ENCODE peak calls at places on chromosomes 7 and 10, in seven cellular contexts. Y is ovary, L is adrenal gland, K is transverse colon, Z is uterus, X is NB4, F is IMR-90. W is an unnamed sample.

GRCh38 chr10:21498977-21499376 is 26.5 kb downstream of the SKIDA1 start:
- DNase-seq in L (no peak), Z (no peak), K (no peak), F (no peak), X (no peak), Y (no peak), W (no peak)

GRCh38 chr7:3043544-3044395 is at the start of gene CARD11:
- DNase-seq in L (no peak), Y (no peak), K (peak), Z (no peak), X (no peak), F (no peak), W (no peak)

GRCh38 chr10:97399843-97400545 is 1.1 kb downstream of the RRP12 start:
- DNase-seq in X (peak), Z (no peak), L (peak), Y (no peak), F (peak), K (peak), W (peak)

GRCh38 chr10:51689536-51689935 is 9.9 kb downstream of the CSTF2T start:
- DNase-seq in Y (no peak), K (no peak), X (no peak), L (no peak), F (no peak), Z (no peak), W (no peak)

GRCh38 chr10:77680811-77681210 is 43.2 kb upstream of the KCNMA1 start:
- DNase-seq in L (no peak), Y (no peak), X (no peak), K (no peak), Z (no peak), F (no peak), W (no peak)

GRCh38 chr10:6815346-6815745 is 235.3 kb upstream of the PRKCQ start:
- DNase-seq in F (no peak), K (no peak), Z (no peak), Y (no peak), L (no peak), X (no peak), W (no peak)

GRCh38 chr10:99828464-99828863 is 46.0 kb downstream of the ABCC2 start:
- DNase-seq in X (no peak), L (no peak), Y (no peak), K (no peak), F (no peak), Z (no peak), W (no peak)

GRCh38 chr7:93165447-93165846 is 17.3 kb upstream of the SAMD9L start:
- DNase-seq in Z (no peak), F (peak), K (no peak), Y (no peak), X (no peak), L (no peak), W (no peak)

GRCh38 chr7:4115442-4115841 is 566.7 kb upstream of the FOXK1 start:
- DNase-seq in F (no peak), X (no peak), K (no peak), Y (no peak), L (no peak), Z (no peak), W (no peak)

GRCh38 chr10:29600067-29600466 is 34.7 kb downstream of the SVIL start:
- DNase-seq in Z (no peak), L (no peak), Y (no peak), X (no peak), K (no peak), F (peak), W (no peak)

GRCh38 chr10:123135415-123136141 is at the start of gene HMX3:
- DNase-seq in X (peak), K (no peak), L (no peak), Z (no peak), F (peak), Y (no peak), W (no peak)

GRCh38 chr10:37856881-37857286 is 526 bp downstream of the ZNF248 start:
- DNase-seq in F (no peak), Y (no peak), X (no peak), Z (no peak), K (peak), L (peak), W (peak)

GRCh38 chr10:95818663-95819062 is 62.7 kb downstream of the ENTPD1 start:
- DNase-seq in Y (no peak), Z (no peak), K (no peak), X (no peak), F (peak), L (no peak), W (no peak)

GRCh38 chr7:78149787-78150186 is 351.2 kb downstream of the PHTF2 start:
- DNase-seq in K (no peak), Y (no peak), X (no peak), Z (no peak), L (peak), F (peak), W (no peak)

GRCh38 chr7:117248810-117249209 is 74.0 kb downstream of the WNT2 start:
- DNase-seq in F (peak), X (no peak), K (no peak), L (no peak), Z (no peak), Y (no peak), W (no peak)

GRCh38 chr7:73517241-73517995 is 4.7 kb downstream of the BAZ1B start:
- DNase-seq in K (peak), L (no peak), Z (no peak), Y (no peak), F (no peak), X (no peak), W (no peak)
- H3K4me3 ChIP-seq in K (no peak), L (no peak), Z (no peak), Y (no peak), F (no peak), X (peak), W (no peak)

DNA sequence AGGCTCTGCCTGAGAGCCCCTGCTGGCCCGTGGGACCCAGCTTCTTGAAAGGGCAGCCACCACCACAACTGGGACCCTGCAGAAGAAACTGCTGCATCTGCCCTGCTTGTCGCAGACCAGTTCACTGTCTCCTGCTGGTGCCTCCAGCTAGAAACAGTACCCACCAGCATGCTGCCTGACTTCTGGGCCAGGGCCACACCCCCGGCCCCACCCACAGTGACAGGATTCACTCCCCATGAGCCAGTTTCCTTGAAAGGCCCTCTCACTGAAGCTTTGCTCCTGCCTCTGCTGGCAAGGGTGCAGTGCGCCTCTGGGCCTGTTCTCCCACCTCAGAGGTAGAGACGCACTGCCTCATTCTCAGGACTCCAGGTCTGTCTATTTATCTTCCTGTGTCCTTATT is 32.4 kb downstream of the ANXA11 start:
- DNase-seq in Z (no peak), Y (no peak), X (no peak), F (no peak), K (peak), L (no peak), W (no peak)
- TF ChIP-seq POLR2A in Z (no peak), Y (no peak), X (no peak), F (no peak), K (no peak), L (no peak), W (no peak)

GRCh38 chr7:1042161-1042833 is 2.0 kb upstream of the GPR146 start:
- DNase-seq in L (peak), K (no peak), Z (no peak), Y (no peak), F (no peak), X (peak), W (peak)

GRCh38 chr7:1045727-1046063 is 1.3 kb downstream of the GPR146 start:
- DNase-seq in L (no peak), Y (no peak), X (no peak), K (no peak), F (no peak), Z (no peak), W (no peak)

GRCh38 chr7:1045038-1045726 is 836 bp downstream of the GPR146 start:
- DNase-seq in Z (no peak), F (no peak), X (no peak), L (no peak), Y (no peak), K (no peak), W (no peak)

GRCh38 chr7:1043552-1044188 is 676 bp upstream of the GPR146 start:
- DNase-seq in Y (no peak), L (peak), F (no peak), Z (no peak), X (no peak), K (peak), W (peak)

DNA sequence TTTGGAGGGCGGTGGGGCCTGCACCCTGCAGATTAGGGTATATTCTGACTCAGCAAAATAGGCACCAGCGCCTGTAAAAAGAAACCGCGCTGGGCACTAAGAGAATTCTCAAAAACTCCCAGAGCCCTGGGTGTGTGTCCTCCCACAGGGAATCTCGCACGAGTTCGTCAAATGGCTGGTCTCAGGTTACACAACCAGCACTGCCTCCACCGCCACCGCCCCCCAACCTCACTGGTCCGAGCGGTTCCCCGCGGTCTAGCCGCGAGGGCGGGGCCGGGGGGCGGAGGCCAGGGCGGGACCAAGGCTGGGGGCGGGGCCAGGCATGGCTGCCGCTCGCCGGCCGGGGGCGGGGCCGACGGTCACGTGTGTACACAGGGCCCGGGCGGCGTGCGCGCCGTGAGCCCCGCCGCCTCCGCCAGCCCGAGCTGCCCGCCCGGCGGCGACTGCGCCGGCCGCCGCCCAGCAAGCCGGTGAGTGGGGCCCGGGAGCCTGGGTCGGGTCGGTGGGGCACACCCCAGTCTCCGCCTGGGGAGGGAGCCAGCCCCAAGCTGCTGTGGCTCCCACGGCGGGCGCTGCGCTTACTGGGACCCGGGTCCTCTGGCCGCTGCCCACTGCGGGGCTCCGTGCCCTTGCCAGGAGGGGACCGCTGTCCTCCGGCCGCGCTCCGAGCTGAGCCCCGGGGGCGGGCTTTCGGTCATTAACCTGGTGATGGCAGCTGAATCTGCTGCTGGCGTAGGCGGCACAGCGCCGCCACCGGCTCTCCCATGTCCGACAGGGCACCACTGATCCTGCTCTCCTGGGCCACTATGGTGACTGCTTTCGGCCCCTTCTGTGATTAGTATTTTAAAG is at the start of gene GPR146:
- DNase-seq in L (peak), Y (peak), F (peak), K (peak), X (peak), Z (peak), W (peak)
- H3K4me3 ChIP-seq in L (peak), Y (peak), F (peak), K (peak), X (peak), Z (peak), W (no peak)

GRCh38 chr10:11631890-11632587 is 20.6 kb upstream of the USP6NL start:
- DNase-seq in Z (no peak), F (no peak), Y (no peak), K (peak), X (no peak), L (no peak), W (no peak)
- TF ChIP-seq POLR2A in Z (no peak), F (no peak), Y (no peak), K (no peak), X (no peak), L (no peak), W (no peak)

GRCh38 chr10:8112230-8112915 is 57.9 kb downstream of the GATA3 start:
- DNase-seq in F (no peak), Y (no peak), K (no peak), L (no peak), Z (no peak), X (no peak), W (no peak)
- H3K4me3 ChIP-seq in F (no peak), Y (no peak), K (no peak), L (no peak), Z (no peak), X (no peak), W (no peak)

DNA sequence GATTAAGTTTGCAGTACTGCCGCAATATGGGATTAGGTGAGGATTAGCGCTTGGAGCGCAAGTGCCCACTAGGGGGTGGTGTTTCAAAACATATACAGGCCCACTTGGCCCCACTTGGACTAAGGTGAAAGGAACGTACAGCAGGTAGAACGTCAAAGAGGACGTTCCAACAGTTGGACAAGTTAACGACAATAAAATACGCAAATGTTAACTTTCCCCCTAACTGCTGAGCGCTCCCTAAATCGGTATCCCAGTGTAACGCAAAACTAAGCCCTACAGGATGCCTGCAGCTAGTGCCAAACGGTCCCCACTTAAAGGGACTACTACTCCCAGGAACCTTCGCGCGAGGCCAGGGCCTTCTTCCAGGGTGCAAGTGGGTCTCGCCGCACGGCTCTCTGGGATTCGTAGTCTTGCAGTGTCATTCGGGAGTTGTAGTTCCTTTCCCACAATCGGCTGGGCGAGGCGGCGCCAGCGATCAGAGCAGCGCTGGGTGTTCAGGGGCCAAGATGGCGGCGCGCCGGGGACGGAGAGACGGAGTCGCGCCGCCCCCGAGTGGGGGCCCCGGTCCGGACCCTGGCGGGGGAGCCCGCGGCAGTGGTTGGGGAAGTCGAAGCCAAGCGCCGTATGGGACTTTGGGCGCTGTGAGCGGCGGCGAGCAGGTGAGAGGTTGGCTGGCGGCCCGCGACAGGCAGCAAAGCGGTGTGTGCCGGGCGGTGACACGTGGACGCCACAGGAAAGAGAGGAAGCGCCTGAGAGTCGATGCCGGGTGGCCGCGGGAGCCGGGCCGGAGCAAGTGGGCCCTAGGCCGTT is at the start of gene PPRC1:
- DNase-seq in K (peak), L (peak), F (peak), Z (peak), X (peak), Y (peak), W (peak)
- TF ChIP-seq POLR2A in K (peak), L (peak), F (peak), Z (peak), X (peak), Y (peak), W (peak)

W was measured in body of pancreas.